ENCODE peak calls at places on chromosome 18, in five cellular contexts. One of them, this sample, is unnamed.
A peak's percentile ranks its signal among the peaks of the same experiment; 100 is the strongest.

GRCh38 chr18:74496508-74497307 is 545 bp downstream of the CNDP2 start:
- DNase-seq in T-helper 1 cell: peak; percentile 54
- DNase-seq in RPMI7951: peak; percentile 64
- DNase-seq in activated naive CD4-positive, alpha-beta T cell: peak; percentile 25
- DNase-seq in left cardiac atrium: peak; percentile 75
- DNase-seq in this sample: no peak

GRCh38 chr18:50871846-50872245 is 7.1 kb upstream of the ME2 start:
- DNase-seq in RPMI7951: no peak
- DNase-seq in T-helper 1 cell: no peak
- DNase-seq in activated naive CD4-positive, alpha-beta T cell: no peak
- DNase-seq in left cardiac atrium: no peak
- DNase-seq in this sample: no peak

GRCh38 chr18:77115461-77115907 is 17.1 kb downstream of the MBP start:
- DNase-seq in left cardiac atrium: no peak
- DNase-seq in activated naive CD4-positive, alpha-beta T cell: no peak
- DNase-seq in T-helper 1 cell: no peak
- DNase-seq in RPMI7951: peak; percentile 49
- DNase-seq in this sample: no peak

GRCh38 chr18:79401494-79402208 is 5.9 kb downstream of the NFATC1 start:
- DNase-seq in activated naive CD4-positive, alpha-beta T cell: no peak
- DNase-seq in RPMI7951: no peak
- DNase-seq in T-helper 1 cell: no peak
- DNase-seq in left cardiac atrium: peak; percentile 25
- DNase-seq in this sample: no peak

GRCh38 chr18:24426398-24427294 is at the start of gene IMPACT:
- DNase-seq in activated naive CD4-positive, alpha-beta T cell: peak; percentile 51
- DNase-seq in RPMI7951: peak; percentile 80
- DNase-seq in T-helper 1 cell: peak; percentile 82
- DNase-seq in left cardiac atrium: peak; percentile 90
- DNase-seq in this sample: no peak

GRCh38 chr18:78006805-78007204 is 757.2 kb downstream of the GALR1 start:
- DNase-seq in activated naive CD4-positive, alpha-beta T cell: no peak
- DNase-seq in T-helper 1 cell: no peak
- DNase-seq in RPMI7951: no peak
- DNase-seq in left cardiac atrium: no peak
- DNase-seq in this sample: no peak

GRCh38 chr18:36724591-36725001 is 104.2 kb downstream of the TPGS2 start:
- DNase-seq in T-helper 1 cell: no peak
- DNase-seq in activated naive CD4-positive, alpha-beta T cell: no peak
- DNase-seq in left cardiac atrium: peak; percentile 65
- DNase-seq in RPMI7951: no peak
- DNase-seq in this sample: no peak

GRCh38 chr18:8519102-8519501 is 90.1 kb upstream of the RAB12 start:
- DNase-seq in left cardiac atrium: no peak
- DNase-seq in T-helper 1 cell: no peak
- DNase-seq in RPMI7951: no peak
- DNase-seq in activated naive CD4-positive, alpha-beta T cell: no peak
- DNase-seq in this sample: no peak

GRCh38 chr18:12013186-12013916 is 32.0 kb downstream of the IMPA2 start:
- DNase-seq in activated naive CD4-positive, alpha-beta T cell: no peak
- DNase-seq in RPMI7951: no peak
- DNase-seq in T-helper 1 cell: no peak
- DNase-seq in left cardiac atrium: no peak
- DNase-seq in this sample: no peak

GRCh38 chr18:74505776-74506175 is 9.6 kb downstream of the CNDP2 start:
- DNase-seq in activated naive CD4-positive, alpha-beta T cell: no peak
- DNase-seq in T-helper 1 cell: no peak
- DNase-seq in RPMI7951: no peak
- DNase-seq in left cardiac atrium: no peak
- DNase-seq in this sample: no peak

This sample was measured in SK-N-MC.